ENCODE peak calls at places on chromosomes 2 and 18, in nine cellular contexts. One of them, this sample, is unnamed. For H3K4me1, the result is how much of the 10 kb centered on the place peaks cover.

GRCh38 chr2:112725545-112726457 is 5.0 kb downstream of the NT5DC4 start:
- DNase-seq in endodermal cell: peak
- DNase-seq in adrenal gland: no peak
- DNase-seq in MM.1S: no peak
- DNase-seq in IMR-90: no peak
- DNase-seq in prostate gland: no peak
- DNase-seq in H9: peak
- DNase-seq in uterus: no peak
- DNase-seq in suprapubic skin: no peak
- DNase-seq in this sample: peak

GRCh38 chr18:61998957-61999356 is 106.2 kb upstream of the RNF152 start:
- DNase-seq in endodermal cell: no peak
- DNase-seq in IMR-90: peak
- DNase-seq in prostate gland: no peak
- DNase-seq in MM.1S: no peak
- DNase-seq in uterus: no peak
- DNase-seq in H9: no peak
- DNase-seq in adrenal gland: no peak
- DNase-seq in suprapubic skin: no peak
- DNase-seq in this sample: no peak

GRCh38 chr2:124281556-124281955 is 256.5 kb downstream of the CNTNAP5 start:
- DNase-seq in endodermal cell: no peak
- DNase-seq in adrenal gland: no peak
- DNase-seq in H9: no peak
- DNase-seq in prostate gland: no peak
- DNase-seq in MM.1S: no peak
- DNase-seq in IMR-90: no peak
- DNase-seq in suprapubic skin: no peak
- DNase-seq in uterus: no peak
- DNase-seq in this sample: no peak

GRCh38 chr18:10074122-10074521 is 160.3 kb downstream of the VAPA start:
- DNase-seq in MM.1S: no peak
- DNase-seq in uterus: no peak
- DNase-seq in endodermal cell: no peak
- DNase-seq in suprapubic skin: no peak
- DNase-seq in prostate gland: no peak
- DNase-seq in IMR-90: no peak
- DNase-seq in H9: no peak
- DNase-seq in adrenal gland: no peak
- DNase-seq in this sample: no peak

GRCh38 chr2:120736202-120736954 is 710 bp downstream of the GLI2 start:
- DNase-seq in endodermal cell: peak
- DNase-seq in prostate gland: no peak
- DNase-seq in IMR-90: no peak
- DNase-seq in MM.1S: no peak
- DNase-seq in adrenal gland: peak
- DNase-seq in uterus: peak
- DNase-seq in H9: peak
- DNase-seq in suprapubic skin: no peak
- DNase-seq in this sample: peak

GRCh38 chr2:13676269-13676668 is 956.2 kb upstream of the LRATD1 start:
- DNase-seq in suprapubic skin: no peak
- DNase-seq in endodermal cell: no peak
- DNase-seq in adrenal gland: no peak
- DNase-seq in MM.1S: no peak
- DNase-seq in prostate gland: no peak
- DNase-seq in uterus: no peak
- DNase-seq in H9: no peak
- DNase-seq in IMR-90: peak
- DNase-seq in this sample: no peak

GRCh38 chr18:79943608-79944125 is 7.8 kb downstream of the SLC66A2 start:
- DNase-seq in prostate gland: no peak
- DNase-seq in endodermal cell: no peak
- DNase-seq in MM.1S: no peak
- DNase-seq in uterus: no peak
- DNase-seq in suprapubic skin: peak
- DNase-seq in IMR-90: no peak
- DNase-seq in adrenal gland: peak
- DNase-seq in H9: peak
- DNase-seq in this sample: peak

GRCh38 chr2:63056309-63057065 is 5.9 kb downstream of the OTX1 start:
- DNase-seq in prostate gland: no peak
- DNase-seq in suprapubic skin: no peak
- DNase-seq in uterus: no peak
- DNase-seq in MM.1S: peak
- DNase-seq in endodermal cell: peak
- DNase-seq in H9: peak
- DNase-seq in IMR-90: no peak
- DNase-seq in adrenal gland: no peak
- DNase-seq in this sample: no peak

GRCh38 chr2:88950010-88950409 is 258.5 kb downstream of the RPIA start:
- DNase-seq in uterus: no peak
- DNase-seq in adrenal gland: no peak
- DNase-seq in endodermal cell: no peak
- DNase-seq in MM.1S: peak
- DNase-seq in prostate gland: no peak
- DNase-seq in suprapubic skin: no peak
- DNase-seq in H9: no peak
- DNase-seq in IMR-90: no peak
- DNase-seq in this sample: no peak

GRCh38 chr2:38474833-38475566 is 97.9 kb upstream of the ATL2 start:
- DNase-seq in H9: no peak
- DNase-seq in suprapubic skin: no peak
- DNase-seq in adrenal gland: no peak
- DNase-seq in uterus: no peak
- DNase-seq in IMR-90: no peak
- DNase-seq in MM.1S: no peak
- DNase-seq in prostate gland: no peak
- DNase-seq in endodermal cell: no peak
- DNase-seq in this sample: no peak

GRCh38 chr2:100893753-100894530 is 74.0 kb downstream of the NPAS2 start:
- DNase-seq in prostate gland: no peak
- DNase-seq in adrenal gland: peak
- DNase-seq in H9: no peak
- DNase-seq in suprapubic skin: no peak
- DNase-seq in IMR-90: no peak
- DNase-seq in MM.1S: no peak
- DNase-seq in uterus: no peak
- DNase-seq in endodermal cell: peak
- DNase-seq in this sample: no peak

GRCh38 chr2:100895934-100896685 is 76.2 kb downstream of the NPAS2 start:
- DNase-seq in suprapubic skin: no peak
- DNase-seq in MM.1S: no peak
- DNase-seq in prostate gland: no peak
- DNase-seq in endodermal cell: peak
- DNase-seq in H9: no peak
- DNase-seq in uterus: no peak
- DNase-seq in adrenal gland: no peak
- DNase-seq in IMR-90: no peak
- DNase-seq in this sample: no peak

GRCh38 chr2:100891911-100892642 is 72.1 kb downstream of the NPAS2 start:
- DNase-seq in uterus: no peak
- DNase-seq in prostate gland: no peak
- DNase-seq in IMR-90: peak
- DNase-seq in endodermal cell: no peak
- DNase-seq in H9: no peak
- DNase-seq in MM.1S: no peak
- DNase-seq in suprapubic skin: no peak
- DNase-seq in adrenal gland: no peak
- DNase-seq in this sample: no peak

GRCh38 chr2:100895402-100895801 is 75.5 kb downstream of the NPAS2 start:
- DNase-seq in H9: no peak
- DNase-seq in endodermal cell: peak
- DNase-seq in suprapubic skin: no peak
- DNase-seq in prostate gland: peak
- DNase-seq in uterus: no peak
- DNase-seq in MM.1S: no peak
- DNase-seq in IMR-90: no peak
- DNase-seq in adrenal gland: peak
- DNase-seq in this sample: no peak

DNA sequence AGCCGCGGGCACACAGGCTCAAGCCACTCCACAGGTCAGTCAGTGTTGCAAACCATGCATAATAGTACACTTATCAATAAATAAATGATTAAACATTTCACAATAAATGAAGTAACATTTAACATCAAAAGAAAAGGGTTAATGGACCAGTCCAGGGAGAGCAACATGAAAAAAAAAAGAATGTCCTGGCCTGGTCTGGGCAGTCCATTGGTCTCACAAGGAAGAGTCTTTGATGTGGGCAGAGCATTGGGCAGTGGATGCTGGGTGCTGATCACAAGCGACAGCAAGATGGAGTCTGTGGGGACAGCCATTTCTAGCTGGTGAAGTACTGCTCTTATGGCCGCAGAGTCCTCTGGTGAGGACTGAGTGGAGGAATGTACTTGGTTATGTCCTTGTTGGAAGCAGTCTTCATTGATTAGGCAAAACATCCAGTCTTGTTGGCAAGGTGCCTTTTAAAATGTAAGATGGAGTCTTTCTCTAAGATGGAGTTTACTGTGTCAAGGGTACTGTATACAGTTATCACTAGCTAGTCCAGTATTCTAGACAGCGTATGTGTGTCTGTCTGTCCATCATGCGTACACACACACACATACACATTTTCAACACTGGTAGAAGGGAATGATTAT is 74.7 kb downstream of the NPAS2 start:
- DNase-seq in H9: no peak
- DNase-seq in uterus: no peak
- DNase-seq in adrenal gland: no peak
- DNase-seq in endodermal cell: peak
- DNase-seq in IMR-90: no peak
- DNase-seq in prostate gland: no peak
- DNase-seq in suprapubic skin: no peak
- DNase-seq in MM.1S: no peak
- DNase-seq in this sample: no peak
- TF ChIP-seq CTCF in H9: no peak
- TF ChIP-seq CTCF in uterus: no peak
- TF ChIP-seq CTCF in adrenal gland: no peak
- TF ChIP-seq CTCF in endodermal cell: no peak
- TF ChIP-seq CTCF in IMR-90: no peak
- TF ChIP-seq CTCF in prostate gland: no peak
- TF ChIP-seq CTCF in suprapubic skin: no peak
- TF ChIP-seq CTCF in MM.1S: no peak
- TF ChIP-seq CTCF in this sample: no peak

DNA sequence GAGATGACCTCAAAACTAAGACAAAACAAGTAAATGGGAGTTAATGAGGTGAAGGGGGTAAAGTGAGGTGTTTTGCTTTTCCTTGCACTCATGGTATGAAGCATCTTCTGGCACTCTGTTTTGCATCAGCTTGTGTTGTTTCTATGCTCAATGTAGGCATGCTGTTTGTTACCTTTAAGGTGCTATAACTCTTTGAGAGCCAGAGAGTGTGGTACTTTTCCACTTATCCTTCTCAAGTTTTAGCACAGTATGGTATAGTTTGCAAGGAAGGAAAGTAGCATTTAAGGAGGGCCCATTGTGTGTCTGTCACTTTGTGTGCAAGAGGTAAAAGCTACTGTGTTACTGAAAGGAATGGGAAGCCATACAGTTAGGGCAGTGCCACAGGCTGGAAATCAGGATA is 17.5 kb upstream of the CXCR4 start:
- DNase-seq in MM.1S: no peak
- DNase-seq in adrenal gland: no peak
- DNase-seq in endodermal cell: no peak
- DNase-seq in suprapubic skin: no peak
- DNase-seq in IMR-90: no peak
- DNase-seq in H9: no peak
- DNase-seq in uterus: no peak
- DNase-seq in prostate gland: no peak
- DNase-seq in this sample: no peak
- H3K4me1 ChIP-seq in MM.1S: half or more
- H3K4me1 ChIP-seq in adrenal gland: under half
- H3K4me1 ChIP-seq in endodermal cell: under half
- H3K4me1 ChIP-seq in suprapubic skin: under half
- H3K4me1 ChIP-seq in IMR-90: under half
- H3K4me1 ChIP-seq in H9: under half
- H3K4me1 ChIP-seq in uterus: under half
- H3K4me1 ChIP-seq in prostate gland: under half
- H3K4me1 ChIP-seq in this sample: under half

GRCh38 chr2:46339200-46339599 is 42.0 kb downstream of the EPAS1 start:
- DNase-seq in MM.1S: no peak
- DNase-seq in H9: no peak
- DNase-seq in prostate gland: no peak
- DNase-seq in endodermal cell: no peak
- DNase-seq in uterus: no peak
- DNase-seq in suprapubic skin: no peak
- DNase-seq in adrenal gland: no peak
- DNase-seq in IMR-90: no peak
- DNase-seq in this sample: no peak

GRCh38 chr2:46336560-46336959 is 39.4 kb downstream of the EPAS1 start:
- DNase-seq in suprapubic skin: no peak
- DNase-seq in adrenal gland: no peak
- DNase-seq in prostate gland: no peak
- DNase-seq in uterus: no peak
- DNase-seq in IMR-90: peak
- DNase-seq in MM.1S: no peak
- DNase-seq in endodermal cell: no peak
- DNase-seq in H9: no peak
- DNase-seq in this sample: no peak

GRCh38 chr2:46339676-46340459 is 42.7 kb downstream of the EPAS1 start:
- DNase-seq in endodermal cell: no peak
- DNase-seq in MM.1S: no peak
- DNase-seq in H9: no peak
- DNase-seq in IMR-90: peak
- DNase-seq in prostate gland: no peak
- DNase-seq in adrenal gland: no peak
- DNase-seq in suprapubic skin: no peak
- DNase-seq in uterus: peak
- DNase-seq in this sample: no peak

GRCh38 chr2:46337208-46337994 is 40.2 kb downstream of the EPAS1 start:
- DNase-seq in H9: no peak
- DNase-seq in suprapubic skin: no peak
- DNase-seq in endodermal cell: no peak
- DNase-seq in uterus: no peak
- DNase-seq in MM.1S: no peak
- DNase-seq in adrenal gland: no peak
- DNase-seq in prostate gland: no peak
- DNase-seq in IMR-90: no peak
- DNase-seq in this sample: no peak

GRCh38 chr2:46338674-46339073 is 41.5 kb downstream of the EPAS1 start:
- DNase-seq in uterus: no peak
- DNase-seq in endodermal cell: no peak
- DNase-seq in prostate gland: no peak
- DNase-seq in IMR-90: no peak
- DNase-seq in suprapubic skin: no peak
- DNase-seq in MM.1S: no peak
- DNase-seq in adrenal gland: no peak
- DNase-seq in H9: no peak
- DNase-seq in this sample: no peak
- H3K27ac ChIP-seq in uterus: peak
- H3K27ac ChIP-seq in endodermal cell: no peak
- H3K27ac ChIP-seq in prostate gland: no peak
- H3K27ac ChIP-seq in IMR-90: no peak
- H3K27ac ChIP-seq in suprapubic skin: no peak
- H3K27ac ChIP-seq in MM.1S: no peak
- H3K27ac ChIP-seq in adrenal gland: no peak
- H3K27ac ChIP-seq in H9: no peak
- H3K27ac ChIP-seq in this sample: no peak

DNA sequence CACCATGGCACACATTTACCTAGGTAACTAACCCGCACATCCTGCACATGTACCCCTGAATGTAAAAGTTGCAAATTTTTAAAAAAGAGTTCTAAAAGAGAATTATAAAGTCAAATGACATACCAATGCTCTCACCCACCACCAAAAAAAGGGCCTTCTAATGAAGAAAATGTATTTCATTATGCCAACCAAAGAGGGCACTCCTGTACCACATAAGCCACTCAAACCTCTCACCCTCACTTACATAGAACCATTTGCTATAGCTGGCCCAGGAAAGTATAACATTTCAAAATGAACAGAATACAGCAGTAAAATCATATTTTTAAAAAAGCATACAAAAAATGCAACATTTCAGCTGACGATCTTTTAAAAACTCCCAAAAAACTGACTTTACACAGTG is 241.5 kb upstream of the PKDCC start:
- DNase-seq in prostate gland: no peak
- DNase-seq in suprapubic skin: no peak
- DNase-seq in uterus: no peak
- DNase-seq in adrenal gland: no peak
- DNase-seq in H9: no peak
- DNase-seq in IMR-90: no peak
- DNase-seq in endodermal cell: no peak
- DNase-seq in MM.1S: no peak
- DNase-seq in this sample: no peak
- TF ChIP-seq CTCF in prostate gland: no peak
- TF ChIP-seq CTCF in suprapubic skin: no peak
- TF ChIP-seq CTCF in uterus: no peak
- TF ChIP-seq CTCF in adrenal gland: no peak
- TF ChIP-seq CTCF in H9: peak
- TF ChIP-seq CTCF in IMR-90: no peak
- TF ChIP-seq CTCF in endodermal cell: peak
- TF ChIP-seq CTCF in MM.1S: peak
- TF ChIP-seq CTCF in this sample: peak

This sample was measured in Peyer's patch.